ENCODE peak calls at places on chromosome 10, in ten cellular contexts. Q is body of pancreas, T is H54, W is prostate gland, S is transverse colon, N is Peyer's patch, U is IMR-90, J is GM12892, E is right lobe of liver, C is suprapubic skin. X is an unnamed sample.

GRCh38 chr10:100670828-100671479 is 74.4 kb upstream of the PAX2 start:
- DNase-seq in Q (peak), T (peak), W (no peak), S (peak), N (peak), U (no peak), J (peak), E (no peak), C (no peak), X (peak)

GRCh38 chr10:7408003-7408493 is 2.8 kb downstream of the SFMBT2 start:
- DNase-seq in Q (peak), T (no peak), W (peak), S (peak), N (peak), U (no peak), J (no peak), E (peak), C (no peak), X (peak)

GRCh38 chr10:4775808-4776207 is 50.2 kb upstream of the AKR1E2 start:
- DNase-seq in Q (no peak), T (no peak), W (no peak), S (no peak), N (no peak), U (peak), J (no peak), E (no peak), C (no peak), X (no peak)

GRCh38 chr10:80484243-80484642 is 30.1 kb downstream of the TSPAN14 start:
- DNase-seq in Q (no peak), T (no peak), W (no peak), S (peak), N (no peak), U (no peak), J (no peak), E (no peak), C (no peak), X (peak)

GRCh38 chr10:78290131-78290750 is 256.6 kb downstream of the RPS24 start:
- DNase-seq in Q (no peak), T (no peak), W (no peak), S (no peak), N (no peak), U (peak), J (no peak), E (no peak), C (no peak), X (no peak)

GRCh38 chr10:88874271-88874670 is 5.8 kb upstream of the STAMBPL1 start:
- DNase-seq in Q (no peak), T (no peak), W (no peak), S (no peak), N (no peak), U (peak), J (no peak), E (no peak), C (no peak), X (no peak)

GRCh38 chr10:1829712-1830111 is 92.4 kb upstream of the ADARB2 start:
- DNase-seq in Q (no peak), T (no peak), W (no peak), S (no peak), N (no peak), U (no peak), J (no peak), E (no peak), C (no peak), X (no peak)

GRCh38 chr10:82826132-82826531 is 951.1 kb downstream of the NRG3 start:
- DNase-seq in Q (no peak), T (no peak), W (no peak), S (no peak), N (no peak), U (no peak), J (no peak), E (no peak), C (no peak), X (no peak)

GRCh38 chr10:43759216-43759615 is 110.5 kb upstream of the ZNF32 start:
- DNase-seq in Q (no peak), T (no peak), W (no peak), S (no peak), N (no peak), U (no peak), J (no peak), E (no peak), C (no peak), X (no peak)

GRCh38 chr10:16756561-16757221 is 60.5 kb downstream of the RSU1 start:
- DNase-seq in Q (no peak), T (no peak), W (no peak), S (no peak), N (no peak), U (peak), J (no peak), E (no peak), C (no peak), X (peak)

GRCh38 chr10:3954615-3955014 is 169.6 kb upstream of the KLF6 start:
- DNase-seq in Q (no peak), T (no peak), W (no peak), S (no peak), N (no peak), U (no peak), J (no peak), E (no peak), C (no peak), X (no peak)

DNA sequence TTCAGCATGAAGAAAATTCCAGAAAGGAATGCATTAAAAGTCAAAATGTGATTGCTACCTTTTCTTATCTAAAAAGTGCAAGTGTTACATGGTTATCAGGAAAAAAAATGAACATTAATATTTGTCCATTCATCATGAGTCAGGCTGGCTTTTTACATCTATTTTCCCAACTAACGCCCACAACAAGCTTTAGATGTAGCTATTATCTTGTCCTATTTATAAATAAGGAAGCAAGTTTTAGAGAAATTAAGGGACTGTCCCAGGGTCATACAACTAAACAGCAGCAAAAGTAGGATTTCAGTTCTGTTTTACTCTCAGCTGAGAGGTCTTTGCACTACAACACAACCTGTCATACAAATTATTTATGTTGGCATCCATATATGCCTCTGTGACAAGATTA is 57.4 kb upstream of the ARID5B start:
- DNase-seq in Q (no peak), T (no peak), W (no peak), S (no peak), N (no peak), U (no peak), J (no peak), E (no peak), C (no peak), X (peak)
- TF ChIP-seq POLR2A in Q (no peak), T (no peak), W (no peak), S (no peak), N (no peak), U (no peak), J (no peak), E (no peak), C (no peak), X (no peak)

DNA sequence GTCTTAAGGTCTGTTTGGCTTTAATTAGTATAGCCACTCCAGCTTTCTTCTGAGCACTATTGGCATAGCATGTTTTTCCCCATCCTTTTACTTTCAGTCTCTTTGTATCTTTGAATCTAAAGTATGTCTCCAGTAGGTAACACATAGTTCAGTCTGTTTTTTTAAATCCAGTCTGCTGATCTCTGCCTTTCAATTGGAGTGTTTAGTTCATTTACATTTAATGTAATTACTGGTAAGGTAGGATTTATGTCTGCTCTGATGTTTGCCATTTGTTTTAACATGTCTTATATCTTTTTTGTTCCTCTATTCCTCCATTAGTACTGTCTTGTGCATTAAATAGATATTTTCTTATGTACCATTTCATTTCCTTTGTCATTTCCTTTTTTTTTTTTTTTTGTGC is 72.5 kb downstream of the EXOC6 start:
- DNase-seq in Q (no peak), T (no peak), W (no peak), S (no peak), N (no peak), U (no peak), J (no peak), E (no peak), C (no peak), X (no peak)
- TF ChIP-seq POLR2A in Q (no peak), T (no peak), W (no peak), S (no peak), N (no peak), U (no peak), J (no peak), E (no peak), C (no peak), X (no peak)

GRCh38 chr10:47353351-47353750 is 5.2 kb downstream of the RBP3 start:
- DNase-seq in Q (no peak), T (no peak), W (no peak), S (no peak), N (no peak), U (no peak), J (no peak), E (no peak), C (peak), X (no peak)
- TF ChIP-seq POLR2A in Q (no peak), T (no peak), W (no peak), S (no peak), N (no peak), U (no peak), J (no peak), E (no peak), C (no peak), X (no peak)

GRCh38 chr10:13099666-13100348 is at the start of gene OPTN:
- DNase-seq in Q (peak), T (peak), W (peak), S (peak), N (peak), U (peak), J (peak), E (peak), C (peak), X (peak)
- TF ChIP-seq POLR2A in Q (peak), T (peak), W (peak), S (peak), N (peak), U (peak), J (peak), E (peak), C (peak), X (peak)

DNA sequence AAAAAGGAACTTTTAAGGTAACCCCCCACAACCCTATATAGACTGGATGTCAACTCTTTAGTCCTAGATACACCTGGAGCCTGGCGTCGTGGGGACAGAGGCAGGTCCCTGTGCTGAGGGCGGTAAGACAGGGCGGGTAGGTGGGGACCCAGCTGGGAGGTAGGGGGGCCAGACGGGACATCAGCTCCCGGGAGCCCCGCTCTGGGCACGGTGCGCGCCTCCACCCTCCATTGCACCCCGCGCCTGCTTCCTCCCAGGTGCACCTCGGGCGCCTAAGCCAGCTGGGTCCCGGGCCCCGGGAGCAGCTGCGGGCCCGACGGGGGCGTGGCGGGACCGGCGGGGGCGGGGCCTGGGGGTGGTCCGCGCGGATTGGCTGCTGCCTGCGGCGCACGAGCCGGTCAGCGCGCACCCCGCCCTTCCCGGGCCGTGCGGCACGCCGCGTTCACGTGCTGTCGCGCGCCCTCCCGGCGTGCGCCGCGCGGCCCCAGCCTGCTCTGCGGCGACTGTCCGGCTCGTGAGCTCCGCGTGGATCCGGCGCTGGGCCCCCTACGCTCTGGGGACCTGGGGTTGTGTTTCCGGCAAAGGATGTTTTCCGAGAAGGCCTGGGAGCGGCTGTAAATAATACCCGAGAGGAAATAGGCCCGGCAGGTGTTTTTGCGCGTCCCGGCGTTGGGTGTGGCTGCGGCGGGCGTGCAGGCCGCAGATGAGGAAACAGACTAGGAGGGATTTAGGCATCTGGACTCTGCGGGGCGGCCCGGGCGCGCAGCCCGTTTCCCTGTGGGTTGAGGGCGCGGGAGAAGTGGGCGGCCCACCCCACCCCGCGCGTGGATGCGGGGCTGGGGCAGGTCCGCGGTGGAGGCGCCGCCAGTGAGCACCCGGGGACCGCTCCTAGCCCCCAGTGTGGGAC is 39.1 kb upstream of the PFKFB3 start:
- DNase-seq in Q (peak), T (peak), W (peak), S (peak), N (peak), U (peak), J (peak), E (peak), C (peak), X (peak)
- TF ChIP-seq POLR2A in Q (peak), T (peak), W (peak), S (peak), N (peak), U (peak), J (peak), E (peak), C (peak), X (peak)

DNA sequence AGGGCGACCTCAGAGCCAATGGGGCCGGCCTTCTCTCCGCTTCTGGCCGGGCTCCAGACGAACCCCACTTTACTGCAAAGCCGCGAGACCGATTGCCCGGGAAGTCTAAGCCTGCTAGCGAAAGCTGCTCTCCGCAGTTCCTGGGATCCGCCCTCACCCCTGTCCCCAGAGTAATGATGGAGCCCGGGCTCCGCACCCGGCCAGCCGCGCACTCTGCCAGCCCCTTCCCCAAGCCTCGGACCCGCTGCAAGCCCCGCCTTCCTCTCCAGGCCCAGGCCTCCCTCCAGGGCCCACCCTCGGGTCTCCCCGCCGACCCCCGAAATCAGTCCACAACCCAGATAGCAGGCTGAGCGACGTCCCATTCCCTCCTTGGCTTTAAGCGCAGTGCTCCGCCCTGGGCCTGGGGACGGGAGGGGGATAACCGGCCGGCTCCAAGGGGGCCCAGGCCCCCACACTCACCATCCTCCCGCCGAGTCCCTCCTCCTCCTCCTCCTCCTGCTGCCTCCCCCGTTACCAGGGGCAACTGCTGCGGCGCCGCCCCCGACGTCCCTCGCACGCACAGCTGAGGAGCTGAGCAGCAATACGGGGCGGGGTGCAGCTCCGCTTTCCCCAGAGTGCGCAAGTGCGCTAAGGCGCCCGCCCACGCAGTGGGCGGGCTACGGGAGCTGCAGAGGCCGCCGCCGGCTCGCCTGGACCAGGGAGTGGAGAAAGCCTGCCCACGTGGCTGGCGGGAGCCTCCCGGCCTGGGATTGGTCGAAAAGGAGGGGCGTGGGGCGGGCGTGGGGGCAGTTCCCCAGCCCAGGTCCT is at the start of gene ARL3:
- DNase-seq in Q (peak), T (peak), W (peak), S (peak), N (peak), U (peak), J (peak), E (peak), C (peak), X (peak)
- TF ChIP-seq POLR2A in Q (no peak), T (peak), W (peak), S (peak), N (no peak), U (peak), J (peak), E (no peak), C (peak), X (peak)

DNA sequence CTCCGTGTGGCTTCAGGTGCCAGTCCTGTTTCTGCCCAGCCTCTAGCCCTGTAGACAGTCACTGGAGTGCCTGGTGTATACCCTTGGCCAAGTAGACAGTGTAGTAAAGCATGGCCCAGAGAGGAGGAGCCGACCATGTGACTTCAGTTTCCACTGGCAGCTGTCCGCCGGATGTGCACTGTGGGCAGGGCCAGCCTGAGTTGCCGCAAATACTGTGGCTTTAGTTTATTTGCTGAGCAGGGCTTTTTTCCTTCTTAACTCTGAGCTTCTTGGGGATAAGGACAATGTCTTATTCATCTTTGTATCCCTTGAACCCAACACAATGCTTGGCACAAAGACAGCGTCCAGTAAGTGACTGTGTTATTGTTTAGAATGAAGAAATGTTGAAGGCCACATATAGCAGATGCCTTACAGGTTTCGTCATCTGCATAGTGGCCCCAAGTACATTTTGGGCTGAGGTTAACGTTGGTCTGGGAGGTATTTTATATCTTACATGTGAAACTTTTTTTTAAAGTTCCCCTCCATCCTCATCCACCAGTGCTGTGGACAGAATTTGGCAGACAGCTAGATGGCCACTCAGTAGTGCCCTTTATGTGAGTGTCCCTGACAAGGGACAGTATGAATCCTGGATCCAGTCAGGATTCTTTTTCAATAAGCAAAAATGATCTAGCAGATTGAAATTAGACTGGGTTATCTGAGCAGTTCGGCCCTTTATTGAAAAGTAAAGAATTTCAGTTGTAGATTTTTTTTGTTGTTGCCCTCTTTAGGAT is 40.6 kb downstream of the CYP17A1 start:
- DNase-seq in Q (peak), T (no peak), W (peak), S (peak), N (no peak), U (peak), J (peak), E (peak), C (peak), X (peak)
- TF ChIP-seq POLR2A in Q (peak), T (no peak), W (peak), S (peak), N (no peak), U (no peak), J (peak), E (peak), C (peak), X (peak)

DNA sequence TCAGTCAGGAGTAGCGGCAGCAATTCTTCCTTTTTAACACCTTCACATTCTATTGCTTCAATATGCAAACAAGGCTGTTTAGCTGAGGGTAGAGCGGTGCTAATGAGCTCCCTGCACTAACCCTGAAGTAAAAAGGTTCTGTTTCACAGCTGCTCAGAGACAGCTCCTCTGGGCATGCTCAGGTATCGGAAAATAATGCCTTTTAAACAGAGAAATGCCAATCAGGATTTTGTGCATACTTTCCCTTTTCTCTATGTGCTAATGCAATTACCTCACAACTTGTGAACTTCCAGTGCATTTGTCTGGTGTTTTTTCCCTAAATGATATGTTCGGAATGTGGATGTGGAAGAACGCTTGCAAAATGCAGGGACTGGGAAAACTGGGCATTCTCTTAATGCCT is 307.7 kb upstream of the FZD8 start:
- DNase-seq in Q (no peak), T (no peak), W (no peak), S (no peak), N (no peak), U (no peak), J (no peak), E (no peak), C (no peak), X (no peak)
- TF ChIP-seq POLR2A in Q (no peak), T (no peak), W (no peak), S (no peak), N (no peak), U (no peak), J (no peak), E (no peak), C (no peak), X (no peak)

GRCh38 chr10:104766341-104766740 is 125.3 kb downstream of the SORCS3 start:
- DNase-seq in Q (no peak), T (no peak), W (no peak), S (no peak), N (no peak), U (no peak), J (no peak), E (no peak), C (no peak), X (no peak)

GRCh38 chr10:104767745-104768144 is 126.7 kb downstream of the SORCS3 start:
- DNase-seq in Q (no peak), T (no peak), W (no peak), S (no peak), N (no peak), U (no peak), J (no peak), E (no peak), C (no peak), X (no peak)

GRCh38 chr10:104762793-104763192 is 121.7 kb downstream of the SORCS3 start:
- DNase-seq in Q (no peak), T (no peak), W (no peak), S (no peak), N (no peak), U (no peak), J (no peak), E (no peak), C (no peak), X (no peak)

GRCh38 chr10:104767282-104767681 is 126.2 kb downstream of the SORCS3 start:
- DNase-seq in Q (no peak), T (no peak), W (no peak), S (no peak), N (no peak), U (no peak), J (no peak), E (no peak), C (no peak), X (no peak)
- TF ChIP-seq POLR2A in Q (no peak), T (no peak), W (no peak), S (no peak), N (no peak), U (no peak), J (no peak), E (no peak), C (no peak), X (no peak)

X was measured in erythroblast.